ENCODE peak calls at places on chromosomes 7 and 10, in seven cellular contexts. Q is H1, W is mesendoderm, T is IMR-90, E is neuronal stem cell, P is H9, G is mesenchymal stem cell. S is an unnamed sample.

GRCh38 chr7:32206987-32207386 is 136.8 kb upstream of the PDE1C start:
- DNase-seq in Q (peak; percentile 73), W (peak; percentile 62), T (peak; percentile 3), E (peak; percentile 18), P (peak; percentile 73), G (peak; percentile 36), S (no peak)

GRCh38 chr10:97714401-97715258 is 1.1 kb downstream of the MARVELD1 start:
- DNase-seq in Q (peak; percentile 84), W (peak; percentile 92), T (peak; percentile 71), E (no peak), P (peak; percentile 86), G (peak; percentile 80), S (peak; percentile 78)

GRCh38 chr10:24703700-24704099 is 20.0 kb downstream of the ARHGAP21 start:
- DNase-seq in Q (no peak), W (no peak), T (peak; percentile 93), E (no peak), P (no peak), G (peak; percentile 56), S (no peak)

GRCh38 chr10:119478111-119479047 is 64.1 kb downstream of the RGS10 start:
- DNase-seq in Q (no peak), W (no peak), T (no peak), E (no peak), P (no peak), G (no peak), S (no peak)

GRCh38 chr10:126902157-126902556 is 3.1 kb upstream of the DOCK1 start:
- DNase-seq in Q (no peak), W (peak; percentile 48), T (peak; percentile 69), E (no peak), P (no peak), G (peak; percentile 82), S (peak; percentile 93)

GRCh38 chr7:105876964-105877601 is 684 bp upstream of the ATXN7L1 start:
- DNase-seq in Q (peak; percentile 75), W (peak; percentile 75), T (peak; percentile 34), E (peak; percentile 51), P (peak; percentile 64), G (peak; percentile 67), S (peak; percentile 73)

GRCh38 chr10:48444266-48444665 is 137.8 kb downstream of the MAPK8 start:
- DNase-seq in Q (peak; percentile 48), W (peak; percentile 92), T (peak; percentile 51), E (peak; percentile 29), P (peak; percentile 54), G (no peak), S (no peak)

GRCh38 chr10:67971311-67971710 is 86.9 kb downstream of the SIRT1 start:
- DNase-seq in Q (no peak), W (no peak), T (no peak), E (no peak), P (no peak), G (no peak), S (no peak)

GRCh38 chr7:45573636-45574470 is at the start of gene ADCY1:
- DNase-seq in Q (peak; percentile 75), W (no peak), T (no peak), E (peak; percentile 54), P (no peak), G (no peak), S (no peak)

GRCh38 chr7:25994433-25994988 is 157.5 kb upstream of the NFE2L3 start:
- DNase-seq in Q (no peak), W (no peak), T (no peak), E (no peak), P (no peak), G (no peak), S (no peak)

GRCh38 chr10:6242089-6242488 is 39.4 kb downstream of the PFKFB3 start:
- DNase-seq in Q (no peak), W (no peak), T (peak; percentile 80), E (no peak), P (no peak), G (peak; percentile 50), S (no peak)

GRCh38 chr7:131532570-131533091 is 23.8 kb downstream of the PODXL start:
- DNase-seq in Q (no peak), W (no peak), T (no peak), E (no peak), P (no peak), G (no peak), S (no peak)

GRCh38 chr10:84606428-84606827 is 278.0 kb downstream of the CCSER2 start:
- DNase-seq in Q (no peak), W (peak; percentile 29), T (no peak), E (no peak), P (no peak), G (no peak), S (no peak)

GRCh38 chr10:98080474-98080873 is 50.1 kb upstream of the CRTAC1 start:
- DNase-seq in Q (no peak), W (no peak), T (no peak), E (no peak), P (no peak), G (no peak), S (no peak)

GRCh38 chr7:108308913-108309312 is 147.3 kb downstream of the NRCAM start:
- DNase-seq in Q (no peak), W (peak; percentile 22), T (no peak), E (no peak), P (no peak), G (peak; percentile 59), S (peak; percentile 67)

GRCh38 chr10:129937351-129937751 is 26.7 kb downstream of the EBF3 start:
- DNase-seq in Q (no peak), W (no peak), T (no peak), E (no peak), P (no peak), G (no peak), S (no peak)
- H3K9ac ChIP-seq in Q (no peak overlapping the region), W (no peak overlapping the region), T (no peak overlapping the region), E (no peak overlapping the region), P (no peak overlapping the region), G (no peak overlapping the region), S (no peak overlapping the region)

DNA sequence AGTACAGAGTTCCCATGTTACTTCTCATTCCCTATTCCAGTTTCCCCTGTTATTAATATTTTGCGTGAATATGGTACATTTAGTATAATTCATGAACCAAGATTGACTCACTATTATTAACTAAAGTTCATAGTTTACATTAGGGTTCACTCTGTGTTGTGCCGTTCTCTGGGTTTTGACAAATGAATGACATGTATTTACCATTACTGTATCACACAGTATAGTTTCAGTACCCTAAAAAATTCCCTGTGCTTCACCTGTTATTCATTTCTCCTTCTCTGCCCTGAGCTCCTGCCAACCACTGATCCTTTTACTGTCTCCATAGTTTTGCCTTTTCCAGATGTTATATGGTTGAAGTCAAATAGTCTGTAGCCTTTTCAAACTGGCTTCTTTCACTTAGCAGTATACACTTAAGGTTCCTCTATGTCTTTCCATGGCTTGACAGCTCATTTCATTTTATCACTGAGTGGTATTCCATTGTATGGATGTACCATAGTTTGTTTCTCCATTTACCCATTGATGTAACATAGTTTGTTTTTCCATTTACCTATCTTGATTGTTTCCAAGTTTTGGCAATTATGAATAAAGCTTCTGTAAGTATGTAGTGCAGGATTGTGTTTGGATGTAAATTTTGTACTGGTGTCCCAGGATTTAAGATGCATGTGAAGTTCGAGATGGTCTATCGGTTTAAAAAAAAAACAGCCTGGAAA is 58.8 kb downstream of the CDK14 start:
- DNase-seq in Q (no peak), W (no peak), T (no peak), E (no peak), P (no peak), G (no peak), S (no peak)
- H2BK120ac ChIP-seq in Q (no peak overlapping the region), W (no peak overlapping the region), T (peak overlapping the region; percentile 12), E (no peak overlapping the region), P (no peak overlapping the region), G (no peak overlapping the region), S (no peak overlapping the region)

GRCh38 chr10:3090914-3091313 is 23.6 kb downstream of the PFKP start:
- DNase-seq in Q (no peak), W (peak; percentile 89), T (peak; percentile 57), E (no peak), P (no peak), G (no peak), S (no peak)
- H3K9ac ChIP-seq in Q (no peak overlapping the region), W (no peak overlapping the region), T (peak overlapping the region; percentile 43), E (no peak overlapping the region), P (no peak overlapping the region), G (peak overlapping the region; percentile 37), S (no peak overlapping the region)

DNA sequence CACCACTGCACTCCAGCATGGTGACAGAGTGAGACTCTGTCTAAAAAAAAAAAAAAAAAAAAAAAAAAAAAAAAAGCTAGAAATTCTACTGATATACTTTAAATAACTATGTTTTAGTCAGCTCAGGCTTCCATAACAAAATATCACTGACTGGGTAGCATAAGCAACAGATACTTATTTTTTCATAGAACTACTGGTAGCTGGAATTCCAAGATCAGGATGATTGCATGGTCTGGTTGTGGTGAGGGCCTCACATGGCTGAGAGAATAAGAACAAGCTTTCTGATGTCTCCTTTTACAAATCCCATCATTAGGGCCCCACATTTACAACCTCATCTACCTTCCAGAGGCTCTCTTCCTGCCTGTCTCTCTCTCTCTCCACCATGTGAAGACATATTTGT is 126.6 kb upstream of the SEMA3C start:
- DNase-seq in Q (no peak), W (no peak), T (no peak), E (no peak), P (no peak), G (no peak), S (peak; percentile 62)
- H2BK120ac ChIP-seq in Q (no peak overlapping the region), W (no peak overlapping the region), T (no peak overlapping the region), E (no peak overlapping the region), P (no peak overlapping the region), G (no peak overlapping the region), S (no peak overlapping the region)

DNA sequence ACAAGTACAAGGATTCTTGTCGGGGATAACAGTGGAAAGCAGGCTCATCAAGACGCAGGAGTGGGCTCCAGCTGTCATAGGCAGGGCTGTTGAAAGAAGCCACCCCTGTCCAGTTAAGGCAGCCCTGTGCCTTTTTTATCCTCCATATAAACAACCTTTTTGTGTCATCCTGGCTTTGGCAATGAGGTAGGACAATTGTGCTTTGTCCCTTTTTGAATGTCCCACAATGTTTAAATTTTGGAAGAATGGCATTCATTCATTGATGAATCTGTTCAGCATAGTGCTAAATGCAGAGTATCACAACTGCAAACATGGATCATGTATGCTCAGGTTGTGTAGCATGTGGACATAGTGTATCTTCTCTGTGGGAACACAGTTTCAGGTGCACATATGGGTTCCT is 66.7 kb downstream of the UBE3C start:
- DNase-seq in Q (no peak), W (no peak), T (no peak), E (no peak), P (no peak), G (no peak), S (no peak)
- H3K9ac ChIP-seq in Q (no peak overlapping the region), W (no peak overlapping the region), T (no peak overlapping the region), E (no peak overlapping the region), P (no peak overlapping the region), G (no peak overlapping the region), S (no peak overlapping the region)

GRCh38 chr10:78053201-78053868 is 19.7 kb downstream of the RPS24 start:
- DNase-seq in Q (no peak), W (no peak), T (peak; percentile 89), E (no peak), P (no peak), G (peak; percentile 53), S (no peak)

GRCh38 chr10:78045856-78046255 is 12.2 kb downstream of the RPS24 start:
- DNase-seq in Q (no peak), W (no peak), T (no peak), E (no peak), P (no peak), G (no peak), S (no peak)

GRCh38 chr10:78047314-78047891 is 13.7 kb downstream of the RPS24 start:
- DNase-seq in Q (peak; percentile 98), W (peak; percentile 93), T (peak; percentile 87), E (peak; percentile 87), P (peak; percentile 93), G (peak; percentile 82), S (peak; percentile 82)

GRCh38 chr10:78046711-78047269 is 13.1 kb downstream of the RPS24 start:
- DNase-seq in Q (no peak), W (no peak), T (no peak), E (no peak), P (no peak), G (no peak), S (no peak)

GRCh38 chr10:78049861-78050260 is 16.2 kb downstream of the RPS24 start:
- DNase-seq in Q (no peak), W (no peak), T (no peak), E (no peak), P (no peak), G (no peak), S (no peak)
- H2BK120ac ChIP-seq in Q (no peak overlapping the region), W (no peak overlapping the region), T (no peak overlapping the region), E (no peak overlapping the region), P (no peak overlapping the region), G (no peak overlapping the region), S (no peak overlapping the region)